ENCODE peak calls at places on chromosomes 1 and 21, in five cellular contexts. One of them, this sample, is unnamed.
A peak's percentile ranks its signal among the peaks of the same experiment; 100 is the strongest.

GRCh38 chr1:111598534-111598933 is 21.1 kb upstream of the RAP1A start:
- DNase-seq in CD8-positive, alpha-beta memory T cell: peak; percentile 59
- DNase-seq in brain microvascular endothelial cell: no peak
- DNase-seq in AG09319: no peak
- DNase-seq in T-helper 2 cell: no peak
- DNase-seq in this sample: no peak

GRCh38 chr1:153485880-153486279 is 25.4 kb upstream of the S100A7 start:
- DNase-seq in brain microvascular endothelial cell: no peak
- DNase-seq in T-helper 2 cell: no peak
- DNase-seq in AG09319: no peak
- DNase-seq in CD8-positive, alpha-beta memory T cell: no peak
- DNase-seq in this sample: no peak

GRCh38 chr1:8351693-8352470 is 34.0 kb downstream of the SLC45A1 start:
- DNase-seq in CD8-positive, alpha-beta memory T cell: no peak
- DNase-seq in AG09319: no peak
- DNase-seq in T-helper 2 cell: no peak
- DNase-seq in brain microvascular endothelial cell: no peak
- DNase-seq in this sample: no peak

GRCh38 chr1:228174482-228175315 is 9.1 kb downstream of the IBA57 start:
- DNase-seq in AG09319: no peak
- DNase-seq in T-helper 2 cell: peak; percentile 53
- DNase-seq in brain microvascular endothelial cell: no peak
- DNase-seq in CD8-positive, alpha-beta memory T cell: no peak
- DNase-seq in this sample: no peak

GRCh38 chr1:197685785-197686184 is 89.5 kb downstream of the DENND1B start:
- DNase-seq in CD8-positive, alpha-beta memory T cell: no peak
- DNase-seq in T-helper 2 cell: no peak
- DNase-seq in brain microvascular endothelial cell: no peak
- DNase-seq in AG09319: no peak
- DNase-seq in this sample: no peak

GRCh38 chr1:21541835-21542234 is 32.6 kb downstream of the ALPL start:
- DNase-seq in AG09319: no peak
- DNase-seq in brain microvascular endothelial cell: peak; percentile 58
- DNase-seq in CD8-positive, alpha-beta memory T cell: peak; percentile 19
- DNase-seq in T-helper 2 cell: no peak
- DNase-seq in this sample: no peak

GRCh38 chr1:101128211-101128727 is 102.7 kb upstream of the DPH5 start:
- DNase-seq in AG09319: no peak
- DNase-seq in T-helper 2 cell: peak; percentile 10
- DNase-seq in brain microvascular endothelial cell: no peak
- DNase-seq in CD8-positive, alpha-beta memory T cell: no peak
- DNase-seq in this sample: no peak

GRCh38 chr1:201404016-201404598 is 5.0 kb upstream of the LAD1 start:
- DNase-seq in T-helper 2 cell: no peak
- DNase-seq in AG09319: no peak
- DNase-seq in brain microvascular endothelial cell: no peak
- DNase-seq in CD8-positive, alpha-beta memory T cell: no peak
- DNase-seq in this sample: no peak

GRCh38 chr1:176701151-176701866 is 238.3 kb downstream of the PAPPA2 start:
- DNase-seq in brain microvascular endothelial cell: no peak
- DNase-seq in AG09319: no peak
- DNase-seq in T-helper 2 cell: no peak
- DNase-seq in CD8-positive, alpha-beta memory T cell: no peak
- DNase-seq in this sample: no peak

GRCh38 chr21:45463871-45464270 is 58.9 kb downstream of the COL18A1 start:
- DNase-seq in T-helper 2 cell: no peak
- DNase-seq in CD8-positive, alpha-beta memory T cell: no peak
- DNase-seq in AG09319: no peak
- DNase-seq in brain microvascular endothelial cell: no peak
- DNase-seq in this sample: peak; percentile 33

GRCh38 chr1:55544826-55545225 is 329.7 kb upstream of the USP24 start:
- DNase-seq in CD8-positive, alpha-beta memory T cell: no peak
- DNase-seq in T-helper 2 cell: no peak
- DNase-seq in AG09319: no peak
- DNase-seq in brain microvascular endothelial cell: no peak
- DNase-seq in this sample: no peak

GRCh38 chr1:228374711-228375577 is 31.7 kb downstream of the TRIM11 start:
- DNase-seq in CD8-positive, alpha-beta memory T cell: no peak
- DNase-seq in AG09319: peak; percentile 96
- DNase-seq in T-helper 2 cell: peak; percentile 1
- DNase-seq in brain microvascular endothelial cell: peak; percentile 56
- DNase-seq in this sample: peak; percentile 54

GRCh38 chr1:12180315-12180714 is 13.5 kb downstream of the TNFRSF1B start:
- DNase-seq in CD8-positive, alpha-beta memory T cell: no peak
- DNase-seq in brain microvascular endothelial cell: no peak
- DNase-seq in AG09319: no peak
- DNase-seq in T-helper 2 cell: no peak
- DNase-seq in this sample: peak; percentile 46

This sample was measured in posterior cingulate gyrus.